ENCODE peak calls at places on chromosomes 7 and 10, in nine cellular contexts. G, Z, L, F, S, W, D, K and N are unnamed samples.

GRCh38 chr10:111515264-111515663 is 438.4 kb downstream of the ADRA2A start:
- DNase-seq in G (no peak), Z (no peak), L (no peak), F (no peak), S (no peak), W (no peak), D (no peak), K (no peak), N (no peak)

GRCh38 chr10:79155301-79156081 is 86.7 kb downstream of the ZMIZ1 start:
- DNase-seq in G (no peak), Z (peak), L (peak), F (no peak), S (no peak), W (no peak), D (no peak), K (no peak), N (peak)

GRCh38 chr10:32149257-32149955 is 93.2 kb upstream of the KIF5B start:
- DNase-seq in G (peak), Z (peak), L (peak), F (peak), S (no peak), W (peak), D (peak), K (peak), N (peak)

GRCh38 chr10:26216577-26216948 is at the start of gene GAD2:
- DNase-seq in G (peak), Z (no peak), L (peak), F (no peak), S (no peak), W (no peak), D (no peak), K (no peak), N (no peak)

GRCh38 chr10:124009616-124010015 is 83.8 kb downstream of the CHST15 start:
- DNase-seq in G (no peak), Z (no peak), L (no peak), F (no peak), S (no peak), W (no peak), D (no peak), K (no peak), N (no peak)

GRCh38 chr10:74922921-74923320 is 96.5 kb downstream of the KAT6B start:
- DNase-seq in G (no peak), Z (peak), L (no peak), F (no peak), S (no peak), W (peak), D (no peak), K (no peak), N (no peak)

GRCh38 chr7:69389220-69389619 is 209.1 kb upstream of the AUTS2 start:
- DNase-seq in G (no peak), Z (no peak), L (no peak), F (no peak), S (no peak), W (no peak), D (no peak), K (no peak), N (no peak)

GRCh38 chr10:101489355-101489754 is 98.7 kb downstream of the POLL start:
- DNase-seq in G (peak), Z (peak), L (no peak), F (no peak), S (peak), W (peak), D (no peak), K (peak), N (no peak)

GRCh38 chr10:63901916-63902315 is 380.7 kb downstream of the REEP3 start:
- DNase-seq in G (peak), Z (no peak), L (no peak), F (no peak), S (no peak), W (no peak), D (no peak), K (peak), N (no peak)

GRCh38 chr7:129719980-129720732 is 108.6 kb downstream of the NRF1 start:
- DNase-seq in G (no peak), Z (no peak), L (no peak), F (no peak), S (no peak), W (no peak), D (no peak), K (peak), N (no peak)

GRCh38 chr7:7527047-7527446 is 8.6 kb downstream of the COL28A1 start:
- DNase-seq in G (no peak), Z (no peak), L (no peak), F (no peak), S (no peak), W (no peak), D (no peak), K (no peak), N (no peak)

GRCh38 chr10:77587424-77587806 is 50.2 kb downstream of the KCNMA1 start:
- DNase-seq in G (no peak), Z (no peak), L (no peak), F (no peak), S (no peak), W (no peak), D (no peak), K (no peak), N (no peak)

GRCh38 chr7:116403265-116403664 is 96.3 kb upstream of the CAV2 start:
- DNase-seq in G (peak), Z (peak), L (no peak), F (no peak), S (no peak), W (no peak), D (no peak), K (peak), N (peak)

GRCh38 chr7:36289833-36290661 is 99.6 kb upstream of the ANLN start:
- DNase-seq in G (no peak), Z (no peak), L (no peak), F (peak), S (no peak), W (no peak), D (no peak), K (no peak), N (no peak)

GRCh38 chr7:114217026-114217425 is 197.6 kb upstream of the FOXP2 start:
- DNase-seq in G (no peak), Z (peak), L (no peak), F (no peak), S (no peak), W (no peak), D (no peak), K (no peak), N (no peak)

GRCh38 chr7:116565981-116566380 is 41.1 kb downstream of the CAV1 start:
- DNase-seq in G (no peak), Z (no peak), L (no peak), F (no peak), S (no peak), W (no peak), D (no peak), K (no peak), N (no peak)

GRCh38 chr10:98391578-98391991 is 23.4 kb downstream of the PYROXD2 start:
- DNase-seq in G (no peak), Z (peak), L (no peak), F (no peak), S (no peak), W (no peak), D (no peak), K (peak), N (no peak)

GRCh38 chr10:110218627-110219026 is 11.2 kb downstream of the MXI1 start:
- DNase-seq in G (no peak), Z (peak), L (no peak), F (no peak), S (no peak), W (no peak), D (no peak), K (no peak), N (no peak)
- TF ChIP-seq CTCF in G (no peak), Z (no peak), L (no peak), F (no peak), S (no peak), W (no peak), D (no peak), K (no peak), N (no peak)

DNA sequence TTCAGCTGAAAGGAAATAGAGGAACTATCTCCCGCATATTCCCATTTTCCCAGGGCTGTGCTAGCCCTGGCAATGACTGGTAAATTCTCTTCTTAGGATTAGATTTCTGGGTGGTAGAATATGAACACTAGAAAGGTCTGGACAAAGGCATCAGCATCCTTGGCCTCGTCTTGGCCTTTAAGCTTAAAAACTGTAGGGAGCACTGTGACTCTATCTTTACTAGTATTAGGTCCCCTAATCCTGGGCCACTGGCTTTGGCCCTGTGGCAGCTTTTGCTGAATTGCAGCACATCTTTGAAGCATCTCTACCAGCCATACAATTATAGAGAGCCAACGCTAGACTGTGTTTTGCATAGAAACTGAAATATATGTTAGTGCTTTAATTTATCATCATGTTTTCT is 41.5 kb upstream of the EBLN1 start:
- DNase-seq in G (no peak), Z (no peak), L (no peak), F (no peak), S (no peak), W (no peak), D (no peak), K (peak), N (no peak)
- TF ChIP-seq CTCF in G (no peak), Z (no peak), L (peak), F (no peak), S (no peak), W (no peak), D (no peak), K (peak), N (no peak)

GRCh38 chr7:149670288-149670687 is 103.1 kb downstream of the ZNF467 start:
- DNase-seq in G (peak), Z (no peak), L (no peak), F (no peak), S (peak), W (peak), D (peak), K (peak), N (no peak)

GRCh38 chr7:149664666-149665065 is 108.7 kb downstream of the ZNF467 start:
- DNase-seq in G (no peak), Z (peak), L (no peak), F (no peak), S (no peak), W (no peak), D (no peak), K (no peak), N (peak)

GRCh38 chr7:149666360-149666905 is 107.0 kb downstream of the ZNF467 start:
- DNase-seq in G (no peak), Z (peak), L (no peak), F (no peak), S (no peak), W (no peak), D (no peak), K (no peak), N (no peak)

GRCh38 chr7:149673006-149673405 is 100.4 kb downstream of the ZNF467 start:
- DNase-seq in G (no peak), Z (no peak), L (no peak), F (no peak), S (no peak), W (no peak), D (no peak), K (no peak), N (no peak)

DNA sequence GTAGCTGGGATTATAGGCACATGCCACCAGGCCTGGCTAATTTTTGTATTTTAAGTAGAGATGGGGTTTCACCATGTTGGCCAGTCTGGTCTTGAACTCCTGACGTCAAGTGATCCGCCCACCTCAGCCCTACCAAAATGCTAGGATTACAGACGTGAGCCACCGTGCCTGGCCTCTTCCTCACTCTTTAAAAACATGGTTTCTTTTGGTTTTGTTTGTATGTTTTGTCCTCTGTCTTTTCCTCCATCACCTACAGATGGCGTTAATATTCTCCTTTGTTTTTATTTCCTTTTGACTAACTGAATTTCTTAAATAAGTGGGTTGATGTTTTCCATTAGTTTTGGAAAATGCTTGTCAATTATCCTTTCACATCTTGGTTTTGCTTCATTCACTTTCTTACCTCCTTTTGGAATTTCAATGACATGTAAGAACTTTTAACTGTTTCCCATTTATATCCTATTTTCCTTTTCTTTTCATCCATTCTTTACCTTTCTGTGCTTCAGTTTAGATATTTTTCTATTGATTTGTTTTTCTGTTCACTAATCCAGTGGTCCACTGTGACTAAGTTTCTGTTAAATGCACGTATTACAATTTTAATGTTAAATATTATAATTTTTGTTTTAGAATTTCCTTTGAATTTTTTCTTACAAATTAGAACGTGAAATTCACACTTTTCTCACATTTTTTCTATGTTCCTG is 104.1 kb downstream of the ZNF467 start:
- DNase-seq in G (peak), Z (peak), L (no peak), F (no peak), S (peak), W (peak), D (no peak), K (peak), N (peak)
- TF ChIP-seq CTCF in G (peak), Z (peak), L (peak), F (peak), S (peak), W (peak), D (peak), K (peak), N (peak)

GRCh38 chr10:15373199-15373598 is 2.1 kb upstream of the FAM171A1 start:
- DNase-seq in G (no peak), Z (no peak), L (no peak), F (no peak), S (no peak), W (no peak), D (no peak), K (no peak), N (no peak)

GRCh38 chr10:15370212-15370740 is 813 bp downstream of the FAM171A1 start:
- DNase-seq in G (no peak), Z (peak), L (peak), F (no peak), S (no peak), W (peak), D (no peak), K (peak), N (peak)

GRCh38 chr10:15369642-15370211 is 1.4 kb downstream of the FAM171A1 start:
- DNase-seq in G (no peak), Z (no peak), L (peak), F (no peak), S (no peak), W (peak), D (no peak), K (no peak), N (no peak)

GRCh38 chr10:15368456-15368855 is 2.6 kb downstream of the FAM171A1 start:
- DNase-seq in G (no peak), Z (no peak), L (no peak), F (no peak), S (no peak), W (no peak), D (no peak), K (no peak), N (no peak)

DNA sequence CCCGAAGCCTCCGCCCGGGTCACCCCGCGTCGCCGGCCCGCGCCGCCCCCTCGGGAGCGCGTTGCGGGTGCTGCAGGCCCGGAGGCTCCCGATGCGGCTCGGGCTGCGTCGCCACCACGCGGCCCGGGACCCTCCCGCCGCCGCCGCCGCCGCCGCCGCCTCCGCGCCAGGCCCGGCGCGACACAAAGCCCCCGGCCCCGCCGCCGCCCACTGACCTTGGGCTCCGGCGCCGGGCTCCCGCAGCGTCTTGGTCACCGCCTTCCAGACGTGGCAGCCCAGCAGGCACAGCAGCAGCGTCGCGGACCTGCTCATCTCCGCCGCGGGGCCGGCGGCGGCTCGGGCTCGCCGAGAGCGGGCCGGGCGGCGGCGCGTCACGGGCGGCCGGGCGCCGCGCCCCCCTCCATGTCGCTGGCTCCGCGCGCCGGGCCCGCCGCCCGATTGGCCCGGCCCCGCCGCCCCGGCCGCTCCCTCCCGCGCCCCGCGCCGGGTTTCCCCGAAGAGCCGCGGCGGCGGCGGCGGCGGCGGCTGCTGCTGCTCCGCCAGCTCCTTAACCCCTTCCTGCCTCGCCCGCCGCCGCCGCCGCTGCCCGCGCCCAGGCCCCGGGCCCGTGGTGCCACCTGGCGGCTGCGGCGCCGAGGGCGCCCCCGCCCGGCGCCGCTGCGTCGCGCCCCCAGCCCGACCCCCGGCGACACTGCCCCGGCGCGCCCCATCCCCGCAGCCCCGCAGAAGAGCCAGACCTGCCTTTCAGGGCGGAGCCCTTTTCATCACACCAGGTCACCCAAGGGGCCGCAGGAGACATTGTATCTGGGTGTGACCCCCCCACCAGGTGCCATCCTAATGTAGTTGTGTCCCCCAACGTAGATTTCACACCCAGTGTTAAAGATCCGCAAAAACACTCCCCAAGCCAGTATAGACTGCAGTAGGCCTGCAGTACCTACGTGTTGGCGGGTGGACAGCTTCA is at the start of gene FAM171A1:
- DNase-seq in G (peak), Z (peak), L (peak), F (no peak), S (no peak), W (peak), D (no peak), K (peak), N (peak)
- TF ChIP-seq CTCF in G (no peak), Z (no peak), L (peak), F (no peak), S (peak), W (peak), D (no peak), K (no peak), N (peak)

GRCh38 chr10:86585726-86586048 is 64.1 kb upstream of the WAPL start:
- DNase-seq in G (no peak), Z (no peak), L (no peak), F (no peak), S (no peak), W (no peak), D (no peak), K (no peak), N (no peak)

GRCh38 chr10:86585037-86585725 is 63.6 kb upstream of the WAPL start:
- DNase-seq in G (peak), Z (peak), L (peak), F (peak), S (no peak), W (peak), D (peak), K (peak), N (peak)

GRCh38 chr10:86586516-86586915 is 64.9 kb upstream of the WAPL start:
- DNase-seq in G (no peak), Z (no peak), L (peak), F (no peak), S (no peak), W (no peak), D (no peak), K (no peak), N (no peak)

GRCh38 chr10:86580549-86580886 is 58.9 kb upstream of the WAPL start:
- DNase-seq in G (no peak), Z (no peak), L (no peak), F (no peak), S (no peak), W (no peak), D (no peak), K (no peak), N (no peak)

DNA sequence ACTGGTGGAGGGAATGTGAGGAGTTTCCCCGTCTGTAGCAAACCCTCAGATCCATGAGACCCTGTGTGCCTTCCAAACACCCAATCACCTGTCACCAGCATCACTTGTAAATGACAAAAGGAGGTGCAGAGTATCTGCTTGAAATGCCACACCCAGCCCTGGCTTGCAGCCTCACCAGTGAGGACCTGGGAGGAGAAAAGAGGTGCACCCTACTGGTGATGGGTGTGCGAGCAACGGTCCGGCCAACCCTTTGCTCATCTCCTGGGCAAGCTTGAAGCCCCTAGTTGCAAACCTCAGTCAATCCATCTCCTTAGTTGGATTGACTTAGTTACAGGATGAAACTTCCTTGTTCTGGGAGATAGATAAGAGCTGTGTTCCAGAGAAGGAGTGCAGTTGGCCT is 62.4 kb upstream of the WAPL start:
- DNase-seq in G (no peak), Z (peak), L (peak), F (no peak), S (no peak), W (no peak), D (no peak), K (no peak), N (no peak)
- TF ChIP-seq CTCF in G (no peak), Z (peak), L (peak), F (no peak), S (no peak), W (no peak), D (no peak), K (no peak), N (peak)

GRCh38 chr7:2953588-2954407 is 89.9 kb downstream of the CARD11 start:
- DNase-seq in G (no peak), Z (no peak), L (peak), F (no peak), S (no peak), W (no peak), D (no peak), K (no peak), N (no peak)

GRCh38 chr7:2955177-2955768 is 88.4 kb downstream of the CARD11 start:
- DNase-seq in G (no peak), Z (no peak), L (peak), F (no peak), S (no peak), W (no peak), D (no peak), K (no peak), N (no peak)

GRCh38 chr7:2954433-2954853 is 89.2 kb downstream of the CARD11 start:
- DNase-seq in G (peak), Z (no peak), L (no peak), F (no peak), S (no peak), W (no peak), D (no peak), K (no peak), N (no peak)

GRCh38 chr7:2952316-2952715 is 91.4 kb downstream of the CARD11 start:
- DNase-seq in G (no peak), Z (no peak), L (peak), F (no peak), S (no peak), W (no peak), D (no peak), K (no peak), N (no peak)

DNA sequence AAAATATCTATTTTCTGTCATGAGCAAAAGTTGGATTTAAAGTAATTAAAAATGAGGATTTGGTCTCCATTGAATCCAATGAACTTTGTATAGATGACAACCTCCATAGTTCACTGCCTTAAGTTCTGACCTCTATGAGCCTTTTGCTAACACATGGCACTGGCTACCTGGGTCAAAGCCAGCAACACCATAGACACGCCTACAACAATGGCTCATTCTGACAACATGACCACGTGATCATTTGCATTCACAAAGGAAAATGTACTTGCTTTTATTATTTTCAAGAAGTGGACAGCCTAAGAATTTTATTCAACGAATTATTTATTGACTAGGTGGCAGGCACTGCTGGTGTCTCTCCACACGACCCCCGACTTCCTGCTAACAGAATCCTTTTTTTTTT is 90.6 kb downstream of the CARD11 start:
- DNase-seq in G (no peak), Z (peak), L (no peak), F (no peak), S (no peak), W (no peak), D (no peak), K (no peak), N (no peak)
- TF ChIP-seq CTCF in G (no peak), Z (no peak), L (no peak), F (no peak), S (no peak), W (no peak), D (no peak), K (no peak), N (no peak)

GRCh38 chr7:44085549-44085948 is 3.2 kb upstream of the POLM start:
- DNase-seq in G (no peak), Z (no peak), L (peak), F (no peak), S (no peak), W (no peak), D (no peak), K (no peak), N (no peak)
- TF ChIP-seq CTCF in G (peak), Z (no peak), L (peak), F (peak), S (peak), W (peak), D (peak), K (peak), N (peak)